ENCODE peak calls at places on chromosomes 1 and 21, in six cellular contexts. S is CD8-positive, alpha-beta T cell; J is Calu3; Q is CD4-positive, CD25-positive, alpha-beta regulatory T cell; R is A549; P is EL. Y is an unnamed sample.

GRCh38 chr1:46646844-46647243 is 21.3 kb downstream of the ATPAF1 start:
- DNase-seq in S (no peak), J (no peak), Q (no peak), R (no peak), P (no peak), Y (no peak)

GRCh38 chr1:93029317-93029716 is 49.8 kb upstream of the MTF2 start:
- DNase-seq in S (peak), J (no peak), Q (no peak), R (no peak), P (no peak), Y (no peak)

GRCh38 chr21:41897047-41897669 is 18.0 kb upstream of the PRDM15 start:
- DNase-seq in S (no peak), J (no peak), Q (no peak), R (no peak), P (no peak), Y (no peak)

GRCh38 chr1:220810179-220810653 is 23.5 kb downstream of the MTARC1 start:
- DNase-seq in S (peak), J (peak), Q (peak), R (peak), P (peak), Y (peak)

GRCh38 chr1:200082329-200082728 is 54.8 kb downstream of the NR5A2 start:
- DNase-seq in S (no peak), J (no peak), Q (no peak), R (no peak), P (peak), Y (no peak)

GRCh38 chr21:44817914-44818635 is at the start of gene SUMO3:
- DNase-seq in S (peak), J (peak), Q (peak), R (peak), P (peak), Y (peak)

GRCh38 chr1:3344395-3344794 is 110.1 kb upstream of the ARHGEF16 start:
- DNase-seq in S (no peak), J (no peak), Q (no peak), R (no peak), P (no peak), Y (no peak)

GRCh38 chr1:184827600-184828368 is 73.1 kb upstream of the EDEM3 start:
- DNase-seq in S (no peak), J (peak), Q (no peak), R (no peak), P (peak), Y (no peak)

GRCh38 chr1:66893712-66894111 is 30.9 kb downstream of the DNAI4 start:
- DNase-seq in S (no peak), J (no peak), Q (no peak), R (no peak), P (no peak), Y (no peak)

GRCh38 chr1:89356658-89357400 is 7.0 kb upstream of the GBP6 start:
- DNase-seq in S (no peak), J (no peak), Q (no peak), R (no peak), P (peak), Y (no peak)

GRCh38 chr1:17210176-17210575 is 5.2 kb downstream of the PADI1 start:
- DNase-seq in S (no peak), J (no peak), Q (no peak), R (no peak), P (no peak), Y (no peak)

GRCh38 chr1:35448344-35448801 is 108.8 kb downstream of the KIAA0319L start:
- DNase-seq in S (no peak), J (no peak), Q (no peak), R (no peak), P (peak), Y (no peak)

GRCh38 chr21:32233055-32233546 is 45.7 kb downstream of the MIS18A start:
- DNase-seq in S (no peak), J (no peak), Q (no peak), R (no peak), P (no peak), Y (no peak)

GRCh38 chr1:204623894-204624361 is 61.6 kb downstream of the LRRN2 start:
- DNase-seq in S (no peak), J (peak), Q (no peak), R (peak), P (peak), Y (no peak)

GRCh38 chr1:201022824-201023516 is 544 bp downstream of the KIF21B start:
- DNase-seq in S (no peak), J (no peak), Q (peak), R (no peak), P (peak), Y (no peak)

GRCh38 chr1:183159960-183160359 is 26.1 kb upstream of the LAMC2 start:
- DNase-seq in S (no peak), J (peak), Q (no peak), R (peak), P (peak), Y (no peak)

GRCh38 chr1:41827991-41828570 is 90.6 kb downstream of the HIVEP3 start:
- DNase-seq in S (no peak), J (no peak), Q (no peak), R (no peak), P (no peak), Y (no peak)

GRCh38 chr1:113452921-113453770 is 62.8 kb downstream of the MAGI3 start:
- DNase-seq in S (no peak), J (no peak), Q (no peak), R (no peak), P (peak), Y (no peak)

GRCh38 chr1:7646981-7647901 is 123.9 kb upstream of the VAMP3 start:
- DNase-seq in S (peak), J (peak), Q (peak), R (peak), P (peak), Y (peak)

GRCh38 chr1:44926311-44926781 is 60.0 kb downstream of the EIF2B3 start:
- DNase-seq in S (no peak), J (no peak), Q (no peak), R (no peak), P (peak), Y (no peak)

GRCh38 chr21:44931137-44931500 is 8.7 kb upstream of the SLX9 start:
- DNase-seq in S (no peak), J (no peak), Q (no peak), R (no peak), P (peak), Y (peak)

GRCh38 chr21:45270306-45270821 is 17.3 kb downstream of the POFUT2 start:
- DNase-seq in S (no peak), J (no peak), Q (no peak), R (no peak), P (no peak), Y (no peak)

GRCh38 chr1:177185209-177185608 is 14.5 kb downstream of the BRINP2 start:
- DNase-seq in S (no peak), J (peak), Q (no peak), R (no peak), P (peak), Y (no peak)

GRCh38 chr1:160779662-160780397 is 16.1 kb upstream of the LY9 start:
- DNase-seq in S (no peak), J (peak), Q (no peak), R (peak), P (peak), Y (no peak)

GRCh38 chr1:168803696-168804510 is 74.9 kb upstream of the DPT start:
- DNase-seq in S (no peak), J (peak), Q (no peak), R (no peak), P (no peak), Y (no peak)

GRCh38 chr1:9239622-9240401 is 5.2 kb downstream of the H6PD start:
- DNase-seq in S (peak), J (no peak), Q (peak), R (no peak), P (peak), Y (no peak)

GRCh38 chr1:15948600-15949452 is 27.1 kb downstream of the ZBTB17 start:
- DNase-seq in S (no peak), J (no peak), Q (peak), R (no peak), P (peak), Y (no peak)

GRCh38 chr1:99306056-99306455 is 41.8 kb downstream of the PLPPR4 start:
- DNase-seq in S (no peak), J (no peak), Q (no peak), R (no peak), P (no peak), Y (no peak)

GRCh38 chr1:70143052-70143659 is 62.2 kb downstream of the LRRC40 start:
- DNase-seq in S (no peak), J (no peak), Q (no peak), R (no peak), P (peak), Y (no peak)

GRCh38 chr1:98003442-98003841 is 82.6 kb upstream of the DPYD start:
- DNase-seq in S (no peak), J (no peak), Q (no peak), R (no peak), P (no peak), Y (no peak)

GRCh38 chr1:168728452-168729404 is at the start of gene DPT:
- DNase-seq in S (no peak), J (no peak), Q (no peak), R (no peak), P (peak), Y (no peak)

GRCh38 chr21:46122241-46122671 is 24.3 kb downstream of the COL6A2 start:
- DNase-seq in S (no peak), J (no peak), Q (no peak), R (peak), P (peak), Y (no peak)